ENCODE peak calls at places on chromosomes 4 and X, in eight cellular contexts. V is iPS-NIHi11; W is stimulated activated CD8-positive, alpha-beta memory T cell treated with anti-CD3 and anti-CD28 coated beads, Interleukin-2, amount 100 ng/mL, for 1 hour; H is progenitor cell of endocrine pancreas; I is GOT3; O is substantia nigra; E is GM12892; S is activated CD4-positive, CD25-positive, alpha-beta regulatory T cell. M is an unnamed sample.

GRCh38 chr4:1746919-1747602 is 25.7 kb downstream of the TACC3 start:
- DNase-seq in V (no peak), W (no peak), H (no peak), I (no peak), O (peak; percentile 43), E (no peak), S (no peak), M (no peak)

GRCh38 chrX:27966492-27966891 is 14.8 kb downstream of the DCAF8L1 start:
- DNase-seq in V (no peak), W (no peak), H (no peak), I (no peak), O (no peak), E (no peak), S (no peak), M (no peak)

GRCh38 chr4:81698536-81698935 is 226.8 kb upstream of the RASGEF1B start:
- DNase-seq in V (no peak), W (no peak), H (no peak), I (no peak), O (no peak), E (no peak), S (no peak), M (no peak)

GRCh38 chr4:104641427-104641826 is 146.7 kb upstream of the CXXC4 start:
- DNase-seq in V (no peak), W (no peak), H (no peak), I (no peak), O (no peak), E (no peak), S (no peak), M (no peak)

GRCh38 chr4:142352682-142353081 is 493.4 kb downstream of the INPP4B start:
- DNase-seq in V (no peak), W (no peak), H (no peak), I (no peak), O (no peak), E (no peak), S (no peak), M (no peak)

GRCh38 chr4:54986095-54986846 is 139.1 kb downstream of the KDR start:
- DNase-seq in V (peak; percentile 39), W (no peak), H (no peak), I (no peak), O (no peak), E (no peak), S (no peak), M (no peak)

GRCh38 chrX:149527705-149528104 is 13.1 kb upstream of the EOLA1 start:
- DNase-seq in V (no peak), W (no peak), H (no peak), I (no peak), O (no peak), E (no peak), S (peak; percentile 3), M (peak; percentile 26)

GRCh38 chrX:76153221-76153620 is 19.6 kb upstream of the PBDC1 start:
- DNase-seq in V (no peak), W (no peak), H (no peak), I (no peak), O (no peak), E (no peak), S (no peak), M (no peak)

GRCh38 chr4:7041851-7042696 is 1.1 kb upstream of the TADA2B start:
- DNase-seq in V (peak; percentile 75), W (no peak), H (peak; percentile 50), I (no peak), O (no peak), E (peak; percentile 59), S (no peak), M (no peak)